ENCODE peak calls at places on chromosomes 4 and X, in seven cellular contexts. B, G, P, I, X, Y and E are unnamed samples.
A peak's percentile ranks its signal among the peaks of the same experiment; 100 is the strongest.

GRCh38 chr4:67700874-67701850 is at the start of gene UBA6:
- DNase-seq in P (peak; percentile 96), X (peak; percentile 97), I (peak; percentile 82), B (peak; percentile 96), G (peak; percentile 78), Y (peak; percentile 93), E (peak; percentile 92)

GRCh38 chr4:90318208-90318607 is 191.0 kb downstream of the CCSER1 start:
- DNase-seq in X (peak; percentile 79), I (no peak), B (no peak), P (peak; percentile 81), Y (peak; percentile 85), G (peak; percentile 29), E (no peak)

GRCh38 chr4:139028191-139028661 is 12.6 kb downstream of the NOCT start:
- DNase-seq in G (no peak), P (no peak), B (no peak), X (no peak), Y (no peak), I (no peak), E (no peak)

GRCh38 chr4:6640292-6641163 is at the start of gene MRFAP1:
- DNase-seq in I (peak; percentile 95), B (peak; percentile 95), Y (peak; percentile 86), X (peak; percentile 96), P (peak; percentile 96), G (peak; percentile 73), E (peak; percentile 93)

GRCh38 chr4:86853209-86853608 is 4.0 kb upstream of the SLC10A6 start:
- DNase-seq in X (no peak), G (no peak), Y (no peak), P (no peak), B (no peak), I (no peak), E (no peak)

GRCh38 chrX:18906286-18906685 is 77.6 kb downstream of the PHKA2 start:
- DNase-seq in Y (no peak), I (no peak), P (no peak), G (no peak), B (no peak), X (no peak), E (no peak)

GRCh38 chrX:24672701-24673190 is 21.0 kb upstream of the POLA1 start:
- DNase-seq in I (no peak), X (peak; percentile 8), G (no peak), P (no peak), B (no peak), Y (no peak), E (no peak)

GRCh38 chr4:182671231-182671630 is 246.0 kb downstream of the DCTD start:
- DNase-seq in Y (no peak), I (no peak), X (no peak), P (no peak), B (no peak), G (no peak), E (no peak)

GRCh38 chrX:32572644-32573043 is 638.7 kb downstream of the DMD start:
- DNase-seq in G (no peak), Y (no peak), B (no peak), X (no peak), P (no peak), I (no peak), E (no peak)

GRCh38 chr4:184457530-184458249 is 16.7 kb downstream of the IRF2 start:
- DNase-seq in B (no peak), P (no peak), X (no peak), Y (no peak), G (no peak), I (no peak), E (no peak)

GRCh38 chr4:26937136-26937535 is 76.5 kb downstream of the STIM2 start:
- DNase-seq in X (no peak), Y (no peak), P (no peak), G (no peak), I (no peak), B (no peak), E (no peak)

GRCh38 chrX:56802921-56803848 is 74.1 kb downstream of the NBDY start:
- DNase-seq in G (peak; percentile 66), I (peak; percentile 22), Y (no peak), X (peak; percentile 72), P (peak; percentile 75), B (no peak), E (no peak)

GRCh38 chrX:55907968-55908607 is 190.5 kb downstream of the RRAGB start:
- DNase-seq in Y (peak; percentile 38), I (peak; percentile 51), X (peak; percentile 30), P (peak; percentile 7), B (no peak), G (no peak), E (peak; percentile 66)

GRCh38 chrX:100643943-100644587 is at the start of gene SRPX2:
- DNase-seq in G (peak; percentile 67), P (peak; percentile 92), B (no peak), X (peak; percentile 89), Y (peak; percentile 63), I (no peak), E (no peak)
- H3K4me3 ChIP-seq in G (peak within 1 kb of the TSS; percentile 38), P (peak within 1 kb of the TSS; percentile 53), B (no peak within 1 kb of the TSS), X (no peak within 1 kb of the TSS), Y (peak within 1 kb of the TSS; percentile 52), I (no peak within 1 kb of the TSS), E (no peak within 1 kb of the TSS)

DNA sequence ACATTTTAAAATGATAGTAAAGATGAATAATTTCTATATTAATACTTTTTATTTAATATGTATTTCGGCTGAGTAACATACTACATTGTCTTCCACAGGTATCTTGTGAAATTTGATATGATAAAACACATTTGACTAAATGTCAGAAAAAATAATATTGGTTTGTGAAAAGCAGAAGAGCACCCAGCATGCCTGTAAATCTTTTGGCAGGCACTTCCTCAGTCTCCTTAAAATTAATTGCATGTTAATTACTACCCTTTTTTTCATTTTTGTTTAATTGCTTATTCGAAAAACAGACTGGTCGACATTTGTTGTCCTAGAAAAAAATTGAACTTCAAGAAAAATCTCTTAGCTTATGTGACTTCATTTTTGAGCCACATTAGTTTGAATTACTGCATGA is 40.6 kb downstream of the CLCN3 start:
- DNase-seq in I (no peak), G (no peak), B (no peak), Y (no peak), X (no peak), P (no peak), E (no peak)
- H3K4me3 ChIP-seq in I (no peak overlapping the region), G (peak overlapping the region; percentile 43), B (no peak overlapping the region), Y (peak overlapping the region; percentile 63), X (peak overlapping the region; percentile 47), P (peak overlapping the region; percentile 2), E (no peak overlapping the region)

DNA sequence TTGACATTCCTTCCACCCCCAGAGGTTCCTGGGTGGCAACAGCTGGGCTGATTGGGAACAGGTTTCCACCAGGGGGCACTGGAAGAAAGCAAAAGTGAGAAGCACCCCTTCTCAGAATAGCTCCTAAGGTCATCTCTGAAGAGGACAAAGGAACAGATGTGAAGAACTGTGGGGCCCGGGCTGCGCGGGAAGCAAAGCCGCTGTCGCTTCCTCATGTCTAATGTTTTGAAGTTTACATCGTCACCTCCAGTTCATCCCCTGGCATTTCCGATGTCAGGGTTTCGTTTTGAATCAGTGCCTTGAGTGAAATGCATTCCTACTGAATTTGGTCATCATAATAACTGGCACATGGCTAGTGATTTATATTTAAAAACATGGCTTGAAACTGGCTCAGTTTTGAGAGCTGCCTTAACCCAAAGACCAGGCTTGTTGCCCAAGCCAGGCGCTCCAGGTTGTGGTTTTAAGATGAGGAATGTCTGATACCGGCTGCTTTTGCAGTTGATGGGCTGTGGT is 6.1 kb downstream of the TXK start:
- DNase-seq in P (peak; percentile 88), B (peak; percentile 18), I (peak; percentile 59), G (peak; percentile 93), X (peak; percentile 94), Y (peak; percentile 72), E (no peak)
- H3K4me3 ChIP-seq in P (no peak overlapping the region), B (no peak overlapping the region), I (no peak overlapping the region), G (peak overlapping the region; percentile 18), X (no peak overlapping the region), Y (peak overlapping the region; percentile 32), E (no peak overlapping the region)

GRCh38 chrX:71098951-71099506 is 3.4 kb downstream of the FOXO4 start:
- DNase-seq in P (no peak), B (no peak), I (peak; percentile 72), Y (no peak), X (no peak), G (no peak), E (no peak)
- H3K4me3 ChIP-seq in P (no peak overlapping the region), B (no peak overlapping the region), I (peak overlapping the region; percentile 28), Y (no peak overlapping the region), X (no peak overlapping the region), G (no peak overlapping the region), E (no peak overlapping the region)

DNA sequence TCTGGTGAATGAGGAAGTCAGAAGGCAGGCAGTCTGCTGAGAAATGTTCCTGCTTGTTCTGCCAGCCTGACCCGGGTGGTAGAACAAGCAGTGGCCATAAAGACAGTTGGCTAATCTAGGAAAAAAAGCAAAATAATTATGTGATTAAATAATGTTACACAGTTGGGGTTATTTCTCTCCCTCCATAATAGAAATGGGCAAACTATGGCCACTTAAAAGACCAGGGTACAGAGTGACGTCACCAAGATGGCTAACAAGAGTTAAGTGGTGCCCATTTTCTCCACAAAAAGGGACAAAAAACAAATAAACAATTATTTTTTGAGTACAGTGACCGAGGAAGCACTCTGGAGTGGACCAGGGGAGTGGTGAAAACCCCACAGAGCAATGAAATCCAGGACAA is 16.1 kb upstream of the SPANXD start:
- DNase-seq in X (no peak), G (no peak), P (no peak), B (no peak), I (no peak), Y (no peak), E (no peak)
- H3K4me3 ChIP-seq in X (no peak overlapping the region), G (no peak overlapping the region), P (no peak overlapping the region), B (no peak overlapping the region), I (no peak overlapping the region), Y (no peak overlapping the region), E (no peak overlapping the region)

GRCh38 chrX:1452497-1453389 is at the start of gene ASMTL:
- DNase-seq in I (peak; percentile 96), Y (peak; percentile 91), X (peak; percentile 99), G (peak; percentile 96), P (peak; percentile 100), B (peak; percentile 99), E (peak; percentile 95)
- H3K4me3 ChIP-seq in I (peak within 1 kb of the TSS; percentile 85), Y (peak within 1 kb of the TSS; percentile 83), X (peak within 1 kb of the TSS; percentile 73), G (peak within 1 kb of the TSS; percentile 93), P (peak within 1 kb of the TSS; percentile 98), B (peak within 1 kb of the TSS; percentile 83), E (peak within 1 kb of the TSS; percentile 83)

GRCh38 chr4:93828332-93828829 is at the start of gene ATOH1:
- DNase-seq in Y (peak; percentile 15), P (no peak), X (no peak), B (no peak), G (no peak), I (peak; percentile 72), E (no peak)
- H3K4me3 ChIP-seq in Y (peak within 1 kb of the TSS; percentile 60), P (no peak within 1 kb of the TSS), X (peak within 1 kb of the TSS; percentile 37), B (no peak within 1 kb of the TSS), G (no peak within 1 kb of the TSS), I (peak within 1 kb of the TSS; percentile 47), E (peak within 1 kb of the TSS; percentile 32)